ENCODE peak calls at places on chromosomes 16 and 17, in nine cellular contexts. Z, F, Q, N, W, I, B, E and T are unnamed samples. For H3K9me3 and H3K4me1, the result is how much of the 10 kb centered on the place peaks cover.

GRCh38 chr16:1945559-1946391 is 2.8 kb upstream of the MSRB1 start:
- DNase-seq in Z (no peak), F (no peak), Q (no peak), N (no peak), W (peak), I (no peak), B (peak), E (no peak), T (no peak)

GRCh38 chr16:57668259-57668563 is at the start of gene ADGRG3:
- DNase-seq in Z (no peak), F (no peak), Q (no peak), N (no peak), W (no peak), I (no peak), B (no peak), E (no peak), T (no peak)

GRCh38 chr16:57208926-57209325 is 22.8 kb downstream of the RSPRY1 start:
- DNase-seq in Z (no peak), F (no peak), Q (no peak), N (no peak), W (no peak), I (no peak), B (no peak), E (no peak), T (no peak)

GRCh38 chr16:9225527-9226316 is 134.3 kb downstream of the HAPSTR1 start:
- DNase-seq in Z (no peak), F (no peak), Q (no peak), N (no peak), W (no peak), I (peak), B (no peak), E (no peak), T (no peak)

GRCh38 chr17:60390881-60391418 is 983 bp downstream of the USP32 start:
- DNase-seq in Z (peak), F (no peak), Q (no peak), N (peak), W (peak), I (no peak), B (peak), E (peak), T (peak)

GRCh38 chr16:66569131-66569530 is 2.9 kb downstream of the CMTM1 start:
- DNase-seq in Z (no peak), F (no peak), Q (no peak), N (no peak), W (no peak), I (no peak), B (no peak), E (no peak), T (no peak)

GRCh38 chr16:87489434-87490045 is 3.3 kb downstream of the ZCCHC14 start:
- DNase-seq in Z (no peak), F (no peak), Q (no peak), N (no peak), W (no peak), I (no peak), B (no peak), E (no peak), T (no peak)

GRCh38 chr17:33461051-33461450 is 168.0 kb upstream of the ASIC2 start:
- DNase-seq in Z (no peak), F (no peak), Q (no peak), N (no peak), W (no peak), I (no peak), B (no peak), E (no peak), T (no peak)

GRCh38 chr17:45247429-45248131 is 14.3 kb downstream of the SPATA32 start:
- DNase-seq in Z (peak), F (peak), Q (peak), N (peak), W (peak), I (peak), B (peak), E (peak), T (peak)

GRCh38 chr17:8167526-8167925 is 4.8 kb upstream of the VAMP2 start:
- DNase-seq in Z (no peak), F (no peak), Q (no peak), N (no peak), W (no peak), I (no peak), B (no peak), E (no peak), T (no peak)

GRCh38 chr17:77419547-77420475 is 279.0 kb downstream of the SEC14L1 start:
- DNase-seq in Z (no peak), F (no peak), Q (no peak), N (no peak), W (no peak), I (no peak), B (no peak), E (no peak), T (no peak)

GRCh38 chr16:84277244-84277823 is 17.3 kb upstream of the WFDC1 start:
- DNase-seq in Z (peak), F (peak), Q (peak), N (peak), W (peak), I (no peak), B (peak), E (peak), T (peak)

GRCh38 chr16:50297301-50298074 is 31.1 kb downstream of the ADCY7 start:
- DNase-seq in Z (no peak), F (no peak), Q (no peak), N (no peak), W (no peak), I (no peak), B (no peak), E (no peak), T (no peak)

GRCh38 chr17:19424934-19425868 is 14.2 kb downstream of the RNF112 start:
- DNase-seq in Z (no peak), F (no peak), Q (no peak), N (no peak), W (no peak), I (no peak), B (no peak), E (no peak), T (no peak)

GRCh38 chr17:59769891-59770290 is 62.4 kb downstream of the VMP1 start:
- DNase-seq in Z (no peak), F (no peak), Q (no peak), N (no peak), W (no peak), I (no peak), B (no peak), E (no peak), T (no peak)

GRCh38 chr17:43477832-43478634 is 5.7 kb upstream of the DHX8 start:
- DNase-seq in Z (no peak), F (no peak), Q (no peak), N (no peak), W (no peak), I (no peak), B (no peak), E (no peak), T (no peak)

GRCh38 chr16:29779474-29779873 is 1.4 kb downstream of the ZG16 start:
- DNase-seq in Z (no peak), F (no peak), Q (no peak), N (no peak), W (no peak), I (no peak), B (no peak), E (no peak), T (no peak)

GRCh38 chr16:87657621-87658192 is 55.4 kb downstream of the JPH3 start:
- DNase-seq in Z (no peak), F (no peak), Q (no peak), N (no peak), W (no peak), I (peak), B (no peak), E (no peak), T (no peak)

GRCh38 chr17:47829870-47830269 is 1.5 kb downstream of the MRPL10 start:
- DNase-seq in Z (peak), F (no peak), Q (no peak), N (no peak), W (no peak), I (no peak), B (no peak), E (no peak), T (peak)

GRCh38 chr16:89422527-89422904 is 67.8 kb downstream of the ANKRD11 start:
- DNase-seq in Z (no peak), F (no peak), Q (no peak), N (peak), W (no peak), I (no peak), B (no peak), E (no peak), T (no peak)

GRCh38 chr16:56491657-56492261 is 28.1 kb downstream of the BBS2 start:
- DNase-seq in Z (no peak), F (no peak), Q (no peak), N (no peak), W (no peak), I (no peak), B (no peak), E (no peak), T (no peak)

GRCh38 chr16:88287219-88287618 is 95.5 kb upstream of the ZNF469 start:
- DNase-seq in Z (no peak), F (no peak), Q (no peak), N (no peak), W (no peak), I (no peak), B (no peak), E (no peak), T (no peak)

GRCh38 chr17:7704601-7705268 is at the start of gene EFNB3:
- DNase-seq in Z (no peak), F (no peak), Q (no peak), N (no peak), W (no peak), I (no peak), B (no peak), E (no peak), T (no peak)

GRCh38 chr16:68361485-68361884 is 50.7 kb downstream of the PRMT7 start:
- DNase-seq in Z (no peak), F (no peak), Q (no peak), N (no peak), W (no peak), I (no peak), B (no peak), E (no peak), T (no peak)

GRCh38 chr16:68358951-68359350 is 48.1 kb downstream of the PRMT7 start:
- DNase-seq in Z (no peak), F (no peak), Q (no peak), N (no peak), W (no peak), I (no peak), B (no peak), E (no peak), T (no peak)

GRCh38 chr16:68360971-68361370 is 50.2 kb downstream of the PRMT7 start:
- DNase-seq in Z (no peak), F (no peak), Q (no peak), N (no peak), W (no peak), I (no peak), B (no peak), E (no peak), T (no peak)

GRCh38 chr16:68359398-68360191 is 48.8 kb downstream of the PRMT7 start:
- DNase-seq in Z (no peak), F (no peak), Q (no peak), N (no peak), W (no peak), I (no peak), B (no peak), E (no peak), T (no peak)

GRCh38 chr16:68360547-68360946 is 49.7 kb downstream of the PRMT7 start:
- DNase-seq in Z (no peak), F (no peak), Q (no peak), N (no peak), W (no peak), I (no peak), B (no peak), E (no peak), T (no peak)
- H3K9me3 ChIP-seq in Z (under half), F (under half), Q (under half), N (under half), W (under half), I (under half), B (under half), E (under half), T (under half)

GRCh38 chr17:81833160-81833920 is at the start of gene MCRIP1:
- DNase-seq in Z (peak), F (peak), Q (peak), N (peak), W (peak), I (peak), B (peak), E (peak), T (peak)

GRCh38 chr17:81831957-81832607 is 1.0 kb downstream of the MCRIP1 start:
- DNase-seq in Z (peak), F (no peak), Q (no peak), N (peak), W (no peak), I (no peak), B (peak), E (no peak), T (peak)

GRCh38 chr17:81829858-81830257 is 3.2 kb downstream of the MCRIP1 start:
- DNase-seq in Z (no peak), F (no peak), Q (no peak), N (no peak), W (no peak), I (no peak), B (no peak), E (no peak), T (no peak)

GRCh38 chr17:81832608-81833159 is 407 bp downstream of the MCRIP1 start:
- DNase-seq in Z (no peak), F (no peak), Q (peak), N (peak), W (no peak), I (no peak), B (no peak), E (peak), T (peak)

DNA sequence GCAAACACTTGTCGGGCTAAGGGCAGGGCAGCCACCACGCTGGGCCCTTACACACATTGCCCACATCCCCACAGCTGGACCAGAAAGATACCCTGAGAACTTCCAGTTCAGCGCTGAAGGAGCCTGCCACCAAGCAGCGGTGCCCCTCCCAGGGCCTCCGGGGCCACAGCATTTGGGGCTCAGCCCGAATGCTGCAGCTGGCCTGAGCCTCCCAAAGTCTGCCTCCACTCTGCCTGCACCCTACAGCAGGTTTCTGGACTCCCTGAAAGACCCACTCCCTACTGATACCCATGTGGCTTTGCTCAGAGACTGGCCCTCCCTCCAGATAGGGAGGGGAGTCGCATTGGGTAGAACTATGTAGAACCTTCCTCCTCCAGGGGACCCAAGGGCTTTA is 1.5 kb downstream of the MCRIP1 start:
- DNase-seq in Z (no peak), F (no peak), Q (no peak), N (no peak), W (no peak), I (no peak), B (no peak), E (no peak), T (peak)
- H3K4me1 ChIP-seq in Z (under half), F (under half), Q (half or more), N (under half), W (under half), I (under half), B (under half), E (under half), T (under half)

GRCh38 chr17:57607553-57608120 is 137.5 kb downstream of the CCDC182 start:
- DNase-seq in Z (no peak), F (no peak), Q (no peak), N (peak), W (no peak), I (no peak), B (no peak), E (no peak), T (no peak)

GRCh38 chr17:57606111-57606875 is 138.8 kb downstream of the CCDC182 start:
- DNase-seq in Z (no peak), F (no peak), Q (no peak), N (no peak), W (no peak), I (no peak), B (no peak), E (no peak), T (no peak)

GRCh38 chr17:57603978-57604377 is 141.1 kb downstream of the CCDC182 start:
- DNase-seq in Z (peak), F (peak), Q (no peak), N (peak), W (no peak), I (no peak), B (no peak), E (no peak), T (peak)

GRCh38 chr17:57604771-57605733 is 140.0 kb downstream of the CCDC182 start:
- DNase-seq in Z (peak), F (peak), Q (peak), N (peak), W (peak), I (no peak), B (peak), E (peak), T (peak)

GRCh38 chr17:57605734-57606105 is 139.4 kb downstream of the CCDC182 start:
- DNase-seq in Z (no peak), F (no peak), Q (no peak), N (no peak), W (no peak), I (no peak), B (no peak), E (no peak), T (no peak)
- H3K4me3 ChIP-seq in Z (peak), F (no peak), Q (peak), N (peak), W (no peak), I (no peak), B (no peak), E (no peak), T (peak)

GRCh38 chr17:21297026-21297520 is 12.6 kb downstream of the MAP2K3 start:
- DNase-seq in Z (no peak), F (no peak), Q (no peak), N (no peak), W (no peak), I (no peak), B (no peak), E (no peak), T (no peak)

GRCh38 chr17:21299981-21300600 is 15.6 kb downstream of the MAP2K3 start:
- DNase-seq in Z (no peak), F (no peak), Q (no peak), N (no peak), W (no peak), I (no peak), B (no peak), E (no peak), T (no peak)

GRCh38 chr17:21298983-21299519 is 14.5 kb downstream of the MAP2K3 start:
- DNase-seq in Z (no peak), F (no peak), Q (no peak), N (no peak), W (no peak), I (no peak), B (no peak), E (no peak), T (no peak)

GRCh38 chr17:21297597-21297996 is 13.1 kb downstream of the MAP2K3 start:
- DNase-seq in Z (no peak), F (no peak), Q (no peak), N (no peak), W (no peak), I (no peak), B (no peak), E (no peak), T (no peak)

DNA sequence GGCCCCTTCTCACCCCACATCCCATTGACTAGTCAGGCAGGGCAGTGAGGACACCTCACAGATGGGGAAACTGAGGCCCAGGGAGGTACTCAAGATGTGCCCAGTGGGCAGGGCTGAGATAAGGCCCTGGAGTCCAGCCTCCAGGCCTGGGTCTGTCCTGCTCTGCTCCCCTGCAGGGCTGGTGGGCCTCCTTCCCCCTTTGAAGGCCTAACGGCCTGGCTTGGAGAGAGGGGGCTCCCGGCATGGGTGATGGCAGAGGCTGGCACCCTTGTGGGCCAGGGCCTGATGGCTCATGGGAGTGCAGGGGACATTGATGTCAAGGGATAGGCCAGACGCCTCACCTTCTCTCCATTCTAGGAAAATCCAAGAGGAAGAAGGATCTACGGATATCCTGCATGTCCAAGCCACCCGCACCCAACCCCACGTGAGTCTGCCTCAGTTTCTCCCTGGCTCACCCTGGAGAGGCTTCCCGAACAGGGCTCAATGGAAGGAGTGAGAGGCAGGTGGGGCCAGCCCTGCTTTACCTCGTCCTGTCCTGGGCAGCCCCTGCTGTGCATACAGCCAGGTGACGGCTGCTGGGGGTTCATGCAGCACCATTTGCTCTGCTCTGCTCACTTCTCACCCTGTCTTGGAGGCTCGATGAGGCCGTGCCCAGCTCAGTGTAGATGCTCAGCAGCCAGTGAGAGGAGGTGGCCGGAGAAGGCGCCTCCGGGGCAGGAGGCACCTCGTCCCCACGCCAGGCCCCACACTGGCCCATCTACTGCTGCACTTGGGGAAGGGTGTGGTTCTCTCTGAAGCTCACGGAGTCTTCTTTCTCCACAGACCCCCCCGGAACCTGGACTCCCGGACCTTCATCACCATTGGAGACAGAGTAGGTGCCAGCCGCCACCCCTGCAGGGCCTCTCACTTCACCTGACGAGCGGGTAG is 13.8 kb downstream of the MAP2K3 start:
- DNase-seq in Z (no peak), F (no peak), Q (no peak), N (no peak), W (no peak), I (no peak), B (no peak), E (no peak), T (no peak)
- H3K9me3 ChIP-seq in Z (under half), F (under half), Q (under half), N (under half), W (under half), I (under half), B (under half), E (under half), T (under half)

GRCh38 chr17:49204521-49204920 is 5.9 kb downstream of the GNGT2 start:
- DNase-seq in Z (no peak), F (no peak), Q (no peak), N (no peak), W (no peak), I (no peak), B (no peak), E (no peak), T (no peak)

GRCh38 chr17:49213803-49214202 is 3.3 kb downstream of the ABI3 start:
- DNase-seq in Z (no peak), F (no peak), Q (no peak), N (no peak), W (no peak), I (no peak), B (no peak), E (no peak), T (no peak)

GRCh38 chr17:49210158-49211029 is at the start of the genes ABI3 and GNGT2:
- DNase-seq in Z (no peak), F (no peak), Q (peak), N (peak), W (no peak), I (no peak), B (no peak), E (peak), T (peak)

GRCh38 chr17:49213399-49213798 is 2.9 kb downstream of the ABI3 start:
- DNase-seq in Z (no peak), F (no peak), Q (no peak), N (peak), W (no peak), I (no peak), B (no peak), E (no peak), T (no peak)

GRCh38 chr17:49209061-49209571 is 1.3 kb downstream of the GNGT2 start:
- DNase-seq in Z (no peak), F (no peak), Q (no peak), N (no peak), W (no peak), I (no peak), B (no peak), E (no peak), T (no peak)
- H3K4me1 ChIP-seq in Z (under half), F (half or more), Q (under half), N (under half), W (under half), I (under half), B (under half), E (under half), T (under half)